ENCODE peak calls at places on chromosomes 12 and 14, in eight cellular contexts. One of them, this sample, is unnamed.

GRCh38 chr12:128531153-128531552 is 264.2 kb downstream of the TMEM132C start:
- DNase-seq in fibroblast of lung: no peak
- DNase-seq in progenitor cell of endocrine pancreas: no peak
- DNase-seq in tibial artery: no peak
- DNase-seq in A673: peak; percentile 49
- DNase-seq in transverse colon: no peak
- DNase-seq in AG04450: no peak
- DNase-seq in cardiac muscle cell: no peak
- DNase-seq in this sample: no peak

GRCh38 chr14:59688224-59689170 is 111.9 kb upstream of the CCDC175 start:
- DNase-seq in fibroblast of lung: peak; percentile 37
- DNase-seq in progenitor cell of endocrine pancreas: no peak
- DNase-seq in tibial artery: peak; percentile 63
- DNase-seq in A673: peak; percentile 85
- DNase-seq in transverse colon: peak; percentile 58
- DNase-seq in AG04450: peak; percentile 20
- DNase-seq in cardiac muscle cell: peak; percentile 75
- DNase-seq in this sample: peak; percentile 59

GRCh38 chr12:109744991-109745942 is 31.6 kb downstream of the FAM222A start:
- DNase-seq in fibroblast of lung: no peak
- DNase-seq in progenitor cell of endocrine pancreas: no peak
- DNase-seq in tibial artery: peak; percentile 2
- DNase-seq in A673: peak; percentile 54
- DNase-seq in transverse colon: no peak
- DNase-seq in AG04450: peak; percentile 10
- DNase-seq in cardiac muscle cell: peak; percentile 5
- DNase-seq in this sample: no peak

GRCh38 chr12:109767991-109768900 is 54.6 kb downstream of the FAM222A start:
- DNase-seq in fibroblast of lung: no peak
- DNase-seq in progenitor cell of endocrine pancreas: no peak
- DNase-seq in tibial artery: peak; percentile 3
- DNase-seq in A673: no peak
- DNase-seq in transverse colon: no peak
- DNase-seq in AG04450: no peak
- DNase-seq in cardiac muscle cell: no peak
- DNase-seq in this sample: no peak

GRCh38 chr14:89201645-89202044 is 215.4 kb downstream of the FOXN3 start:
- DNase-seq in fibroblast of lung: no peak
- DNase-seq in progenitor cell of endocrine pancreas: no peak
- DNase-seq in tibial artery: no peak
- DNase-seq in A673: no peak
- DNase-seq in transverse colon: no peak
- DNase-seq in AG04450: no peak
- DNase-seq in cardiac muscle cell: no peak
- DNase-seq in this sample: no peak

GRCh38 chr12:75724913-75725312 is 213.5 kb upstream of the KRR1 start:
- DNase-seq in fibroblast of lung: peak; percentile 87
- DNase-seq in progenitor cell of endocrine pancreas: no peak
- DNase-seq in tibial artery: no peak
- DNase-seq in A673: peak; percentile 87
- DNase-seq in transverse colon: no peak
- DNase-seq in AG04450: peak; percentile 77
- DNase-seq in cardiac muscle cell: peak; percentile 77
- DNase-seq in this sample: no peak

GRCh38 chr14:97178781-97179180 is 381.6 kb downstream of the VRK1 start:
- DNase-seq in fibroblast of lung: peak; percentile 42
- DNase-seq in progenitor cell of endocrine pancreas: no peak
- DNase-seq in tibial artery: no peak
- DNase-seq in A673: no peak
- DNase-seq in transverse colon: no peak
- DNase-seq in AG04450: no peak
- DNase-seq in cardiac muscle cell: peak; percentile 2
- DNase-seq in this sample: no peak

GRCh38 chr14:90717916-90718315 is 98.3 kb downstream of the TTC7B start:
- DNase-seq in fibroblast of lung: peak; percentile 83
- DNase-seq in progenitor cell of endocrine pancreas: no peak
- DNase-seq in tibial artery: no peak
- DNase-seq in A673: no peak
- DNase-seq in transverse colon: no peak
- DNase-seq in AG04450: no peak
- DNase-seq in cardiac muscle cell: peak; percentile 39
- DNase-seq in this sample: no peak

GRCh38 chr14:91429385-91429784 is 11.8 kb upstream of the CCDC88C start:
- DNase-seq in fibroblast of lung: no peak
- DNase-seq in progenitor cell of endocrine pancreas: no peak
- DNase-seq in tibial artery: no peak
- DNase-seq in A673: no peak
- DNase-seq in transverse colon: no peak
- DNase-seq in AG04450: no peak
- DNase-seq in cardiac muscle cell: no peak
- DNase-seq in this sample: no peak

GRCh38 chr14:96581902-96582640 is 79.9 kb downstream of the PAPOLA start:
- DNase-seq in fibroblast of lung: no peak
- DNase-seq in progenitor cell of endocrine pancreas: no peak
- DNase-seq in tibial artery: no peak
- DNase-seq in A673: peak; percentile 55
- DNase-seq in transverse colon: no peak
- DNase-seq in AG04450: no peak
- DNase-seq in cardiac muscle cell: no peak
- DNase-seq in this sample: no peak

GRCh38 chr14:94355191-94355794 is 32.2 kb upstream of the SERPINA6 start:
- DNase-seq in fibroblast of lung: peak; percentile 51
- DNase-seq in progenitor cell of endocrine pancreas: no peak
- DNase-seq in tibial artery: peak; percentile 73
- DNase-seq in A673: peak; percentile 10
- DNase-seq in transverse colon: peak; percentile 30
- DNase-seq in AG04450: peak; percentile 26
- DNase-seq in cardiac muscle cell: peak; percentile 81
- DNase-seq in this sample: peak; percentile 22

GRCh38 chr12:94172973-94173372 is 24.6 kb downstream of the PLXNC1 start:
- DNase-seq in fibroblast of lung: peak; percentile 91
- DNase-seq in progenitor cell of endocrine pancreas: no peak
- DNase-seq in tibial artery: peak; percentile 29
- DNase-seq in A673: no peak
- DNase-seq in transverse colon: peak; percentile 31
- DNase-seq in AG04450: peak; percentile 97
- DNase-seq in cardiac muscle cell: peak; percentile 98
- DNase-seq in this sample: no peak

GRCh38 chr14:100237735-100238418 is 1.1 kb upstream of the YY1 start:
- DNase-seq in fibroblast of lung: peak; percentile 29
- DNase-seq in progenitor cell of endocrine pancreas: no peak
- DNase-seq in tibial artery: peak; percentile 40
- DNase-seq in A673: peak; percentile 67
- DNase-seq in transverse colon: peak; percentile 58
- DNase-seq in AG04450: no peak
- DNase-seq in cardiac muscle cell: peak; percentile 52
- DNase-seq in this sample: peak; percentile 44

GRCh38 chr14:101075025-101075800 is 171.7 kb upstream of the RTL1 start:
- DNase-seq in fibroblast of lung: peak; percentile 21
- DNase-seq in progenitor cell of endocrine pancreas: peak; percentile 6
- DNase-seq in tibial artery: peak; percentile 16
- DNase-seq in A673: no peak
- DNase-seq in transverse colon: no peak
- DNase-seq in AG04450: no peak
- DNase-seq in cardiac muscle cell: no peak
- DNase-seq in this sample: no peak

GRCh38 chr12:95487024-95487423 is 13.1 kb downstream of the METAP2 start:
- DNase-seq in fibroblast of lung: no peak
- DNase-seq in progenitor cell of endocrine pancreas: no peak
- DNase-seq in tibial artery: no peak
- DNase-seq in A673: no peak
- DNase-seq in transverse colon: no peak
- DNase-seq in AG04450: no peak
- DNase-seq in cardiac muscle cell: no peak
- DNase-seq in this sample: no peak

GRCh38 chr12:79326225-79326624 is 364.5 kb downstream of the PAWR start:
- DNase-seq in fibroblast of lung: no peak
- DNase-seq in progenitor cell of endocrine pancreas: no peak
- DNase-seq in tibial artery: no peak
- DNase-seq in A673: no peak
- DNase-seq in transverse colon: no peak
- DNase-seq in AG04450: no peak
- DNase-seq in cardiac muscle cell: no peak
- DNase-seq in this sample: no peak

GRCh38 chr12:47744005-47744651 is 14.6 kb downstream of the RAPGEF3 start:
- DNase-seq in fibroblast of lung: no peak
- DNase-seq in progenitor cell of endocrine pancreas: peak; percentile 61
- DNase-seq in tibial artery: no peak
- DNase-seq in A673: no peak
- DNase-seq in transverse colon: peak; percentile 83
- DNase-seq in AG04450: no peak
- DNase-seq in cardiac muscle cell: no peak
- DNase-seq in this sample: no peak

GRCh38 chr14:92651106-92651792 is 97.2 kb downstream of the LGMN start:
- DNase-seq in fibroblast of lung: no peak
- DNase-seq in progenitor cell of endocrine pancreas: no peak
- DNase-seq in tibial artery: no peak
- DNase-seq in A673: no peak
- DNase-seq in transverse colon: peak; percentile 57
- DNase-seq in AG04450: no peak
- DNase-seq in cardiac muscle cell: peak; percentile 45
- DNase-seq in this sample: no peak

GRCh38 chr12:109418848-109419474 is 58.1 kb downstream of the KCTD10 start:
- DNase-seq in fibroblast of lung: no peak
- DNase-seq in progenitor cell of endocrine pancreas: no peak
- DNase-seq in tibial artery: no peak
- DNase-seq in A673: no peak
- DNase-seq in transverse colon: no peak
- DNase-seq in AG04450: no peak
- DNase-seq in cardiac muscle cell: no peak
- DNase-seq in this sample: no peak

GRCh38 chr14:105204206-105204930 is 23.3 kb upstream of the NUDT14 start:
- DNase-seq in fibroblast of lung: no peak
- DNase-seq in progenitor cell of endocrine pancreas: no peak
- DNase-seq in tibial artery: no peak
- DNase-seq in A673: no peak
- DNase-seq in transverse colon: peak; percentile 59
- DNase-seq in AG04450: no peak
- DNase-seq in cardiac muscle cell: no peak
- DNase-seq in this sample: no peak

GRCh38 chr14:64628940-64629403 is 75.3 kb upstream of the PLEKHG3 start:
- DNase-seq in fibroblast of lung: peak; percentile 95
- DNase-seq in progenitor cell of endocrine pancreas: no peak
- DNase-seq in tibial artery: no peak
- DNase-seq in A673: no peak
- DNase-seq in transverse colon: peak; percentile 31
- DNase-seq in AG04450: peak; percentile 87
- DNase-seq in cardiac muscle cell: peak; percentile 75
- DNase-seq in this sample: no peak

GRCh38 chr12:56622535-56622934 is 7.6 kb downstream of the BAZ2A start:
- DNase-seq in fibroblast of lung: no peak
- DNase-seq in progenitor cell of endocrine pancreas: no peak
- DNase-seq in tibial artery: no peak
- DNase-seq in A673: no peak
- DNase-seq in transverse colon: no peak
- DNase-seq in AG04450: no peak
- DNase-seq in cardiac muscle cell: no peak
- DNase-seq in this sample: no peak

GRCh38 chr12:124464062-124464461 is 103.3 kb downstream of the NCOR2 start:
- DNase-seq in fibroblast of lung: no peak
- DNase-seq in progenitor cell of endocrine pancreas: no peak
- DNase-seq in tibial artery: no peak
- DNase-seq in A673: peak; percentile 68
- DNase-seq in transverse colon: no peak
- DNase-seq in AG04450: no peak
- DNase-seq in cardiac muscle cell: no peak
- DNase-seq in this sample: no peak

GRCh38 chr12:43362910-43363694 is 188.9 kb downstream of the ADAMTS20 start:
- DNase-seq in fibroblast of lung: peak; percentile 28
- DNase-seq in progenitor cell of endocrine pancreas: no peak
- DNase-seq in tibial artery: no peak
- DNase-seq in A673: no peak
- DNase-seq in transverse colon: no peak
- DNase-seq in AG04450: no peak
- DNase-seq in cardiac muscle cell: no peak
- DNase-seq in this sample: no peak

GRCh38 chr14:68801631-68802030 is 8.8 kb upstream of the ZFP36L1 start:
- DNase-seq in fibroblast of lung: no peak
- DNase-seq in progenitor cell of endocrine pancreas: no peak
- DNase-seq in tibial artery: no peak
- DNase-seq in A673: no peak
- DNase-seq in transverse colon: no peak
- DNase-seq in AG04450: no peak
- DNase-seq in cardiac muscle cell: no peak
- DNase-seq in this sample: no peak

GRCh38 chr12:112950701-112951100 is 12.4 kb downstream of the OAS3 start:
- DNase-seq in fibroblast of lung: no peak
- DNase-seq in progenitor cell of endocrine pancreas: no peak
- DNase-seq in tibial artery: no peak
- DNase-seq in A673: no peak
- DNase-seq in transverse colon: no peak
- DNase-seq in AG04450: no peak
- DNase-seq in cardiac muscle cell: no peak
- DNase-seq in this sample: no peak
- TF ChIP-seq CTCF in fibroblast of lung: no peak
- TF ChIP-seq CTCF in progenitor cell of endocrine pancreas: no peak
- TF ChIP-seq CTCF in tibial artery: no peak
- TF ChIP-seq CTCF in A673: no peak
- TF ChIP-seq CTCF in transverse colon: no peak
- TF ChIP-seq CTCF in AG04450: no peak
- TF ChIP-seq CTCF in cardiac muscle cell: no peak
- TF ChIP-seq CTCF in this sample: no peak

GRCh38 chr12:120866143-120866542 is 38.0 kb downstream of the SPPL3 start:
- DNase-seq in fibroblast of lung: no peak
- DNase-seq in progenitor cell of endocrine pancreas: no peak
- DNase-seq in tibial artery: no peak
- DNase-seq in A673: no peak
- DNase-seq in transverse colon: no peak
- DNase-seq in AG04450: no peak
- DNase-seq in cardiac muscle cell: peak; percentile 69
- DNase-seq in this sample: no peak
- TF ChIP-seq CTCF in fibroblast of lung: no peak
- TF ChIP-seq CTCF in progenitor cell of endocrine pancreas: no peak
- TF ChIP-seq CTCF in tibial artery: no peak
- TF ChIP-seq CTCF in A673: no peak
- TF ChIP-seq CTCF in transverse colon: no peak
- TF ChIP-seq CTCF in AG04450: no peak
- TF ChIP-seq CTCF in cardiac muscle cell: no peak
- TF ChIP-seq CTCF in this sample: no peak

DNA sequence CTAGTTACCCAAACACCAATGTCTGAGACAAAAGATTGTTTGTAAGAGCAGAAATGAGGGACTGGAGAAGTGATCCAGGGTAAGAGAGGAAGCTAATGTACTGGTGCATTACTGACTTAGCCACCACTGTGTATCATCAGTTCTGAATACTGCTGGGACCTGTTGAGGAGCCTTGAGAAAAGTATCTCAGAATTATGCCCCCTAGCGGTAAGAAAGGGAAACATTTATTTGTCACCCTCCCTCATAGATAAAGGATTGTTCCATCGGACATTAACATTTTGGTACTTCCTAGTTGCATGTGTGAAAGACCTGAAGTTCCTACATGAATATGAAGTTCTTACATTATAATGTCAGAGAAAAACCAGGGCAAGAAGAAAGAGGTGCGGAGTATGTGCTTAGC is 612.5 kb downstream of the FSCB start:
- DNase-seq in fibroblast of lung: no peak
- DNase-seq in progenitor cell of endocrine pancreas: no peak
- DNase-seq in tibial artery: no peak
- DNase-seq in A673: peak; percentile 62
- DNase-seq in transverse colon: no peak
- DNase-seq in AG04450: no peak
- DNase-seq in cardiac muscle cell: peak; percentile 18
- DNase-seq in this sample: no peak
- TF ChIP-seq CTCF in fibroblast of lung: peak; percentile 41
- TF ChIP-seq CTCF in progenitor cell of endocrine pancreas: peak; percentile 50
- TF ChIP-seq CTCF in tibial artery: no peak
- TF ChIP-seq CTCF in A673: peak; percentile 70
- TF ChIP-seq CTCF in transverse colon: peak; percentile 54
- TF ChIP-seq CTCF in AG04450: peak; percentile 38
- TF ChIP-seq CTCF in cardiac muscle cell: peak; percentile 42
- TF ChIP-seq CTCF in this sample: peak; percentile 96

GRCh38 chr14:51093371-51094281 is 1.3 kb downstream of the TRIM9 start:
- DNase-seq in fibroblast of lung: peak; percentile 20
- DNase-seq in progenitor cell of endocrine pancreas: peak; percentile 22
- DNase-seq in tibial artery: no peak
- DNase-seq in A673: peak; percentile 69
- DNase-seq in transverse colon: peak; percentile 54
- DNase-seq in AG04450: no peak
- DNase-seq in cardiac muscle cell: peak; percentile 21
- DNase-seq in this sample: peak; percentile 35
- TF ChIP-seq CTCF in fibroblast of lung: peak; percentile 25
- TF ChIP-seq CTCF in progenitor cell of endocrine pancreas: peak; percentile 54
- TF ChIP-seq CTCF in tibial artery: no peak
- TF ChIP-seq CTCF in A673: peak; percentile 73
- TF ChIP-seq CTCF in transverse colon: peak; percentile 28
- TF ChIP-seq CTCF in AG04450: no peak
- TF ChIP-seq CTCF in cardiac muscle cell: peak; percentile 38
- TF ChIP-seq CTCF in this sample: no peak

This sample was measured in endothelial cell.